ENCODE peak calls at places on chromosomes 1 and 21, in six cellular contexts. C is neuronal stem cell, V is mesenchymal stem cell, X is IMR-90, E is trophoblast cell, N is H1. U is an unnamed sample.

GRCh38 chr1:168636200-168636599 is 59.8 kb downstream of the XCL1 start:
- DNase-seq in V (no peak), E (no peak), N (no peak), X (no peak), C (no peak), U (no peak)

GRCh38 chr1:167342846-167343245 is 122.2 kb downstream of the POU2F1 start:
- DNase-seq in C (no peak), V (no peak), N (no peak), X (no peak), E (peak), U (no peak)

GRCh38 chr1:200887772-200888348 is 6.8 kb upstream of the INAVA start:
- DNase-seq in X (no peak), N (no peak), E (no peak), C (no peak), V (no peak), U (no peak)

GRCh38 chr1:201748331-201748730 is 80.6 kb upstream of the IPO9 start:
- DNase-seq in E (peak), C (no peak), N (no peak), V (peak), X (peak), U (no peak)

GRCh38 chr1:228236744-228237143 is 28.9 kb downstream of the OBSCN start:
- DNase-seq in V (peak), C (peak), E (peak), N (no peak), X (peak), U (peak)

GRCh38 chr1:201265771-201266170 is 17.5 kb upstream of the PKP1 start:
- DNase-seq in V (peak), C (no peak), X (peak), E (peak), N (no peak), U (no peak)

GRCh38 chr1:147080013-147080661 is 92.1 kb downstream of the PRKAB2 start:
- DNase-seq in C (no peak), N (no peak), X (no peak), E (no peak), V (no peak), U (no peak)

GRCh38 chr1:21368514-21369289 is 71.2 kb upstream of the NBPF3 start:
- DNase-seq in N (peak), C (peak), V (peak), X (peak), E (peak), U (peak)

GRCh38 chr21:45003331-45004058 is 63.7 kb downstream of the SLX9 start:
- DNase-seq in N (no peak), V (no peak), X (no peak), E (no peak), C (no peak), U (no peak)

GRCh38 chr1:156432109-156433018 is 63.4 kb downstream of the RHBG start:
- DNase-seq in X (no peak), C (no peak), V (no peak), E (no peak), N (no peak), U (peak)

GRCh38 chr1:219639843-219640606 is 27.1 kb upstream of the ZC3H11B start:
- DNase-seq in V (no peak), X (peak), C (no peak), E (no peak), N (no peak), U (no peak)

GRCh38 chr1:45884700-45885099 is 81.3 kb downstream of the MAST2 start:
- DNase-seq in C (no peak), E (no peak), N (no peak), V (no peak), X (peak), U (no peak)

GRCh38 chr1:107817909-107818308 is 147.1 kb downstream of the VAV3 start:
- DNase-seq in N (no peak), V (no peak), C (no peak), X (no peak), E (no peak), U (no peak)

GRCh38 chr1:204286841-204287387 is 72.8 kb downstream of the PLEKHA6 start:
- DNase-seq in N (no peak), X (no peak), C (no peak), V (peak), E (peak), U (no peak)

GRCh38 chr1:207993477-207994445 is 82.8 kb upstream of the CD34 start:
- DNase-seq in X (no peak), C (peak), N (no peak), E (peak), V (peak), U (peak)

GRCh38 chr1:246317723-246318359 is 189.2 kb downstream of the SMYD3 start:
- DNase-seq in X (peak), V (peak), E (no peak), N (no peak), C (no peak), U (no peak)

GRCh38 chr1:150110066-150110465 is 39.6 kb upstream of the PLEKHO1 start:
- DNase-seq in C (no peak), X (no peak), E (no peak), N (no peak), V (no peak), U (no peak)

GRCh38 chr21:36747815-36748381 is 49.0 kb downstream of the SIM2 start:
- DNase-seq in X (peak), V (peak), N (no peak), E (peak), C (peak), U (peak)

GRCh38 chr1:78038071-78038470 is 7.7 kb upstream of the GIPC2 start:
- DNase-seq in E (no peak), C (no peak), V (peak), X (peak), N (no peak), U (no peak)

GRCh38 chr1:12251442-12251841 is 21.6 kb downstream of the VPS13D start:
- DNase-seq in C (no peak), X (peak), V (no peak), E (no peak), N (no peak), U (no peak)

GRCh38 chr1:1085171-1085841 is 11.2 kb upstream of the RNF223 start:
- DNase-seq in E (no peak), N (no peak), C (no peak), V (no peak), X (no peak), U (no peak)

GRCh38 chr1:46557403-46557802 is 6.0 kb upstream of the KNCN start:
- DNase-seq in X (no peak), V (no peak), C (no peak), E (no peak), N (no peak), U (no peak)

GRCh38 chr21:21064353-21064752 is 66.1 kb downstream of the NCAM2 start:
- DNase-seq in E (peak), X (no peak), N (no peak), V (no peak), C (no peak), U (no peak)

GRCh38 chr1:154608522-154609294 is 722 bp upstream of the ADAR start:
- DNase-seq in E (peak), C (peak), V (peak), N (no peak), X (peak), U (peak)

GRCh38 chr1:59994302-59995198 is 68.0 kb upstream of the CYP2J2 start:
- DNase-seq in V (peak), C (no peak), N (no peak), X (no peak), E (peak), U (no peak)

GRCh38 chr1:154453577-154454352 is 48.3 kb upstream of the TDRD10 start:
- DNase-seq in X (peak), E (no peak), C (no peak), V (peak), N (no peak), U (no peak)

GRCh38 chr1:232952514-232953175 is 2.2 kb downstream of the NTPCR start:
- DNase-seq in E (peak), N (peak), X (peak), V (peak), C (peak), U (peak)

GRCh38 chr1:55426619-55427018 is 211.5 kb upstream of the USP24 start:
- DNase-seq in C (no peak), N (no peak), E (no peak), X (peak), V (peak), U (no peak)

GRCh38 chr1:156146749-156147405 is 6.5 kb upstream of the SEMA4A start:
- DNase-seq in V (peak), C (no peak), E (no peak), X (no peak), N (no peak), U (no peak)

GRCh38 chr1:211606327-211606913 is 27.5 kb upstream of the SLC30A1 start:
- DNase-seq in V (no peak), X (no peak), C (no peak), N (no peak), E (peak), U (no peak)

GRCh38 chr1:210385228-210385627 is 56.5 kb downstream of the HHAT start:
- DNase-seq in N (no peak), X (no peak), C (no peak), E (no peak), V (no peak), U (peak)

GRCh38 chr1:158121604-158122254 is 59.0 kb upstream of the CD1D start:
- DNase-seq in N (no peak), X (peak), E (peak), C (peak), V (peak), U (peak)

GRCh38 chr1:86773331-86774288 is 69.2 kb downstream of the SH3GLB1 start:
- DNase-seq in X (peak), V (no peak), E (peak), N (no peak), C (no peak), U (no peak)

GRCh38 chr1:247741756-247742155 is 3.3 kb downstream of the OR14K1 start:
- DNase-seq in V (no peak), C (no peak), N (no peak), E (peak), X (no peak), U (no peak)

GRCh38 chr1:42085596-42085995 is 67.6 kb upstream of the GUCA2B start:
- DNase-seq in C (no peak), E (peak), N (no peak), V (peak), X (peak), U (no peak)

GRCh38 chr1:244094880-244095522 is 43.9 kb downstream of the ZBTB18 start:
- DNase-seq in C (no peak), V (no peak), X (no peak), E (no peak), N (no peak), U (no peak)
- H3K14ac ChIP-seq in C (no peak), V (no peak), X (no peak), E (no peak), N (no peak), U (no peak)

DNA sequence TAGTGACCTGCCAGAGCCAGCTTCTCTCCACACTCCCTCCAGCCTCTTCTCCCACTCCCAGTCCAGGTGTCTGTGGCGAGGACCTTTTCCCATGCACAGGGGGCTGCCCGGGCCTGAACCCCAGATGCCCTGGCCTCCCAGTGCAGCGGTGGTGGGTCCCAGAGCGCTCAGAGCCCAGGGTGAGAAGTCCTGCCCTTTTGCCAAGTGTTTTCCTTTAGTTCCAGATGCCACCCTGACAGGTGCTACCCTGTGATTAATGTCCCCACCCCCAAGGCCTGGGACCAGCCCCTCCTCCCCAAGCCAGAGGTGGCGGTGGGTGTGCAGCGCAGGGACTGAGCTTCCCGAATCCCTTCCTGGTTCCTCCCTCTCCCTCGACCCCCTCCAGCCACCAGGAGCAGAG is 90.4 kb downstream of the PAX7 start:
- DNase-seq in E (no peak), C (no peak), V (no peak), X (no peak), N (no peak), U (no peak)
- H3K14ac ChIP-seq in E (no peak), C (no peak), V (no peak), X (no peak), N (no peak), U (no peak)

DNA sequence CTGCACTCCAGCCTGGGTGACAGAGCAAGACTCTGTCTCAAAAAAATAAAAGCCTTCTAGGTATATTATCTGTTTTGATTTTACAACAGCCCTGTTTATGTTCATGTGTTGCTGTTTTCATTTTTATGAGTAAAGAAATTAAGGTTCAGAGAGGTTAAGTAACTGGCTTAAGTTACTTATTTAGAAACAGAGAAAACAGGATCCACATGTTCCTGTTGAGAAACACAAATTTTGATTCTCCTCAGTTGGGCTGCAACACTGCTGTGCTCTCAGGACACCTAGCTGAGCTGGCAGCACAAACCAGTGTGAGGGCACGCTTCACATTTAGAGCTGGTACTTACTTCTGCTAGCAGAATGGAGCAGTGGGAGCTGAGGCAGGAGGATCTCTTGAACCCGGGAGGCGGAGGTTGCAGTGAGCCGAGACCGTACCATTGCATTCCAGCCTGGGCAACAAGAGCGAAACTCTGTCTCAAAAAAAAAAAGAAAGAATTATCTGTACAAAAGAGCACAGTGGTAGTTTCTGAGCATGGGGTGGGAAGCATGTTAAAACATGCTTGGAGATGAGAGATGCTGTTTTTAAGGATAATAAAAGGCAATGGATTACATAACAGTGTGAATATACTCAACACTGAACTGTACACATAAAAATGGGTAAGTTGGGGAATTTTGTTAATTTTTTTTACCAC is 2.4 kb downstream of the SPRTN start:
- DNase-seq in E (no peak), N (no peak), V (no peak), C (no peak), X (no peak), U (no peak)
- H3K14ac ChIP-seq in E (no peak), N (no peak), V (no peak), C (no peak), X (no peak), U (no peak)

GRCh38 chr1:162235261-162235780 is 141.3 kb downstream of the SPATA46 start:
- DNase-seq in V (no peak), C (no peak), E (peak), X (peak), N (no peak), U (no peak)
- H3K14ac ChIP-seq in V (no peak), C (no peak), E (no peak), X (no peak), N (no peak), U (no peak)

GRCh38 chr1:93594603-93594880 is 87.1 kb downstream of the BCAR3 start:
- DNase-seq in E (no peak), N (no peak), C (no peak), X (no peak), V (no peak), U (no peak)

GRCh38 chr1:93592636-93592949 is 89.0 kb downstream of the BCAR3 start:
- DNase-seq in X (no peak), N (no peak), E (no peak), V (no peak), C (no peak), U (no peak)

GRCh38 chr1:93595749-93596148 is 85.9 kb downstream of the BCAR3 start:
- DNase-seq in V (no peak), X (no peak), C (no peak), E (no peak), N (no peak), U (no peak)

GRCh38 chr1:93595266-93595665 is 86.4 kb downstream of the BCAR3 start:
- DNase-seq in X (peak), N (no peak), C (no peak), E (no peak), V (peak), U (no peak)

DNA sequence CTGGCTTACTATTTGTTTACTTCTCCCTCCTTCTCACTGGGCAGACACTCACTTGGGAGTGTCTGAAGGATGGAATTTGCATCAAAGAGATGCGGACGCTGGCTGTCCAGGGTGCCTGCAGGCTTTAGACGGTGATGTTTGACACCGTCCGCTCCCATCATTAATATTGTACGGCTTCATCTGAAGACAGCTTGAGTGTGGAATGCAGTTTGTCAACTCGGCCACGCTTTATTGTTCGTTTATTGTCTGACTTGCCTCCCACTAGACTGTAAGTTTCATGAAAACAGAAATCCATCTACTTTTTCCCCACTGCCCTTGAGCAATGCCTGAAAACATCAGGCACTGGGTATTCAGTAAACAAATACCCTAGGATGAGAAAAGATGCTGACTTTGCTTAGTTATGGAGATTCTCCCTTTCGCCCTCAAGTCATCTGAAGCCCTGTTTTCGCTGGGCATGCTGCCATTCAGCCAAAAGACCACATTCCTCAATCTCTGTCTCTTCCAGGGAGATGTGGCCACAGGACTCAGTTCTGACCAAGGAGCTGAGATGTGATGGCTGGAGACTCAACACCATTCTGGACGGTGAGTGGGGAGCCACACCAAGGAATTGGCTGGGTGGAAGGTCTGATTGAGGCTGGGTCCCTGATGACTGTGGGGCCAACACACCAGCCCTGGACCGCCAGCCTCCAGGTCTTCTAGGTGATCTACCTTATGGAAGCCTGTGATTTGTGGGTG is 87.6 kb downstream of the BCAR3 start:
- DNase-seq in V (no peak), E (peak), X (no peak), C (no peak), N (no peak), U (no peak)
- H3K14ac ChIP-seq in V (no peak), E (peak), X (no peak), C (no peak), N (no peak), U (peak)

GRCh38 chr1:181712636-181713238 is 229.4 kb downstream of the CACNA1E start:
- DNase-seq in E (no peak), X (no peak), C (no peak), V (no peak), N (no peak), U (no peak)
- H3K14ac ChIP-seq in E (no peak), X (no peak), C (no peak), V (no peak), N (no peak), U (no peak)